ENCODE peak calls at places on chromosomes 7 and 10, in ten cellular contexts. R is activated CD8-positive, alpha-beta memory T cell treated with anti-CD3 and anti-CD28 coated beads for 48 hours; M is Calu3; T is sciatic nerve; V is bronchial epithelial cell; Y is stimulated activated CD4-positive, alpha-beta T cell treated with anti-CD3 and anti-CD28 coated beads, Interleukin-2, amount 100 ng/mL, for 24 hours; Q is GM12865; X is AG20443; G is NCI-H1105; P is fibroblast of pulmonary artery. F is an unnamed sample.

GRCh38 chr10:107440741-107441140 is 276.2 kb upstream of the SORCS1 start:
- DNase-seq in V (no peak), Y (no peak), R (no peak), P (no peak), Q (no peak), G (no peak), T (no peak), X (no peak), M (no peak), F (no peak)

GRCh38 chr10:51308096-51308495 is 233.8 kb downstream of the PRKG1 start:
- DNase-seq in G (no peak), R (no peak), X (no peak), P (no peak), M (no peak), Y (no peak), T (no peak), V (peak), Q (no peak), F (no peak)

GRCh38 chr10:82267465-82267864 is 392.5 kb downstream of the NRG3 start:
- DNase-seq in Y (no peak), Q (peak), T (no peak), M (no peak), P (no peak), G (no peak), V (no peak), R (no peak), X (no peak), F (no peak)

GRCh38 chr10:30270247-30270646 is 78.8 kb downstream of the MTPAP start:
- DNase-seq in Q (no peak), T (no peak), X (no peak), P (peak), G (no peak), Y (no peak), R (no peak), M (no peak), V (peak), F (no peak)

GRCh38 chr10:31709501-31709900 is 219.1 kb downstream of the ARHGAP12 start:
- DNase-seq in V (no peak), P (no peak), R (no peak), X (no peak), M (no peak), Q (no peak), G (no peak), Y (no peak), T (no peak), F (no peak)

GRCh38 chr10:58361353-58361752 is 23.9 kb upstream of the TFAM start:
- DNase-seq in M (no peak), Q (no peak), G (no peak), R (no peak), P (no peak), T (no peak), Y (no peak), X (no peak), V (no peak), F (no peak)

GRCh38 chr7:118573065-118573464 is 348.6 kb downstream of the ANKRD7 start:
- DNase-seq in M (no peak), R (no peak), Q (peak), G (no peak), V (no peak), X (no peak), T (no peak), P (no peak), Y (no peak), F (no peak)

GRCh38 chr7:6271091-6271658 is 1.2 kb downstream of the CYTH3 start:
- DNase-seq in V (peak), Y (peak), Q (no peak), T (peak), R (no peak), P (peak), M (peak), X (peak), G (peak), F (peak)

GRCh38 chr10:49167629-49168540 is 20.3 kb downstream of the TMEM273 start:
- DNase-seq in G (no peak), P (no peak), M (no peak), T (peak), V (no peak), Y (no peak), X (no peak), Q (no peak), R (no peak), F (no peak)

GRCh38 chr7:28086198-28086597 is 94.4 kb downstream of the JAZF1 start:
- DNase-seq in V (no peak), G (peak), M (no peak), P (no peak), T (no peak), Y (no peak), R (no peak), Q (no peak), X (no peak), F (no peak)

GRCh38 chr10:48444861-48445841 is 138.7 kb downstream of the MAPK8 start:
- DNase-seq in R (no peak), V (no peak), Y (no peak), P (peak), X (peak), M (peak), G (peak), T (peak), Q (no peak), F (no peak)

GRCh38 chr7:82325416-82325815 is 118.2 kb downstream of the CACNA2D1 start:
- DNase-seq in X (no peak), Y (no peak), V (no peak), Q (no peak), M (no peak), P (no peak), G (no peak), T (no peak), R (no peak), F (no peak)

GRCh38 chr10:25907247-25907646 is 26.8 kb upstream of the MYO3A start:
- DNase-seq in Q (no peak), G (no peak), T (no peak), V (no peak), R (no peak), P (no peak), M (no peak), Y (no peak), X (no peak), F (no peak)

GRCh38 chr7:2288503-2288902 is 25.7 kb downstream of the SNX8 start:
- DNase-seq in X (no peak), Q (peak), T (no peak), P (no peak), Y (no peak), V (no peak), M (no peak), G (no peak), R (no peak), F (no peak)